ENCODE peak calls at places on chromosome 14, in four cellular contexts. One of them, this sample, is unnamed.

GRCh38 chr14:26773906-26774593 is 176.2 kb upstream of the NOVA1 start:
- DNase-seq in nephron progenitor cell: no peak
- DNase-seq in fibroblast of pulmonary artery: peak
- DNase-seq in EH: no peak
- DNase-seq in this sample: peak

GRCh38 chr14:72315720-72316119 is 383.5 kb downstream of the RGS6 start:
- DNase-seq in nephron progenitor cell: no peak
- DNase-seq in fibroblast of pulmonary artery: no peak
- DNase-seq in EH: no peak
- DNase-seq in this sample: no peak

GRCh38 chr14:85531141-85531593 is 1.2 kb downstream of the FLRT2 start:
- DNase-seq in nephron progenitor cell: peak
- DNase-seq in fibroblast of pulmonary artery: peak
- DNase-seq in EH: peak
- DNase-seq in this sample: peak

GRCh38 chr14:60658116-60658515 is 8.8 kb upstream of the SIX1 start:
- DNase-seq in nephron progenitor cell: no peak
- DNase-seq in fibroblast of pulmonary artery: no peak
- DNase-seq in EH: no peak
- DNase-seq in this sample: no peak

GRCh38 chr14:95268350-95268749 is 51.4 kb downstream of the CLMN start:
- DNase-seq in nephron progenitor cell: no peak
- DNase-seq in fibroblast of pulmonary artery: no peak
- DNase-seq in EH: no peak
- DNase-seq in this sample: no peak

GRCh38 chr14:104361101-104361591 is 218.4 kb upstream of the C14orf180 start:
- DNase-seq in nephron progenitor cell: no peak
- DNase-seq in fibroblast of pulmonary artery: no peak
- DNase-seq in EH: no peak
- DNase-seq in this sample: no peak

GRCh38 chr14:103710771-103711392 is 4.4 kb downstream of the XRCC3 start:
- DNase-seq in nephron progenitor cell: no peak
- DNase-seq in fibroblast of pulmonary artery: no peak
- DNase-seq in EH: no peak
- DNase-seq in this sample: no peak

GRCh38 chr14:101255765-101256125 is 305.6 kb upstream of the DIO3 start:
- DNase-seq in nephron progenitor cell: no peak
- DNase-seq in fibroblast of pulmonary artery: no peak
- DNase-seq in EH: no peak
- DNase-seq in this sample: no peak

GRCh38 chr14:64387232-64387737 is 868 bp upstream of the MTHFD1 start:
- DNase-seq in nephron progenitor cell: no peak
- DNase-seq in fibroblast of pulmonary artery: peak
- DNase-seq in EH: peak
- DNase-seq in this sample: peak

GRCh38 chr14:33377596-33378390 is 439.1 kb downstream of the NPAS3 start:
- DNase-seq in nephron progenitor cell: no peak
- DNase-seq in fibroblast of pulmonary artery: peak
- DNase-seq in EH: no peak
- DNase-seq in this sample: no peak

GRCh38 chr14:44889600-44890479 is 71.9 kb downstream of the KLHL28 start:
- DNase-seq in nephron progenitor cell: no peak
- DNase-seq in fibroblast of pulmonary artery: no peak
- DNase-seq in EH: no peak
- DNase-seq in this sample: no peak

GRCh38 chr14:104784846-104785707 is 10.5 kb downstream of the AKT1 start:
- DNase-seq in nephron progenitor cell: no peak
- DNase-seq in fibroblast of pulmonary artery: no peak
- DNase-seq in EH: no peak
- DNase-seq in this sample: no peak

GRCh38 chr14:67487937-67488893 is at the start of gene TMEM229B:
- DNase-seq in nephron progenitor cell: no peak
- DNase-seq in fibroblast of pulmonary artery: no peak
- DNase-seq in EH: peak
- DNase-seq in this sample: no peak

GRCh38 chr14:58638231-58639205 is 756 bp downstream of the DACT1 start:
- DNase-seq in nephron progenitor cell: peak
- DNase-seq in fibroblast of pulmonary artery: peak
- DNase-seq in EH: peak
- DNase-seq in this sample: no peak

GRCh38 chr14:106530423-106531107 is 1004.2 kb downstream of the TMEM121 start:
- DNase-seq in nephron progenitor cell: no peak
- DNase-seq in fibroblast of pulmonary artery: no peak
- DNase-seq in EH: no peak
- DNase-seq in this sample: no peak

GRCh38 chr14:81219821-81220487 is 805 bp downstream of the GTF2A1 start:
- DNase-seq in nephron progenitor cell: peak
- DNase-seq in fibroblast of pulmonary artery: no peak
- DNase-seq in EH: peak
- DNase-seq in this sample: peak

GRCh38 chr14:55756563-55756962 is 176.6 kb downstream of the KTN1 start:
- DNase-seq in nephron progenitor cell: no peak
- DNase-seq in fibroblast of pulmonary artery: no peak
- DNase-seq in EH: no peak
- DNase-seq in this sample: no peak

GRCh38 chr14:39763402-39763890 is 331.2 kb upstream of the FBXO33 start:
- DNase-seq in nephron progenitor cell: no peak
- DNase-seq in fibroblast of pulmonary artery: no peak
- DNase-seq in EH: no peak
- DNase-seq in this sample: no peak

GRCh38 chr14:57866199-57866755 is 385 bp upstream of the SLC35F4 start:
- DNase-seq in nephron progenitor cell: no peak
- DNase-seq in fibroblast of pulmonary artery: no peak
- DNase-seq in EH: no peak
- DNase-seq in this sample: no peak

GRCh38 chr14:105093426-105094192 is 28.4 kb upstream of the GPR132 start:
- DNase-seq in nephron progenitor cell: peak
- DNase-seq in fibroblast of pulmonary artery: peak
- DNase-seq in EH: peak
- DNase-seq in this sample: peak

GRCh38 chr14:61388976-61389576 is 67.7 kb downstream of the PRKCH start:
- DNase-seq in nephron progenitor cell: no peak
- DNase-seq in fibroblast of pulmonary artery: peak
- DNase-seq in EH: no peak
- DNase-seq in this sample: peak

GRCh38 chr14:34911209-34912150 is 36.3 kb upstream of the BAZ1A start:
- DNase-seq in nephron progenitor cell: no peak
- DNase-seq in fibroblast of pulmonary artery: peak
- DNase-seq in EH: peak
- DNase-seq in this sample: peak

GRCh38 chr14:90971687-90972086 is 88.8 kb downstream of the RPS6KA5 start:
- DNase-seq in nephron progenitor cell: no peak
- DNase-seq in fibroblast of pulmonary artery: no peak
- DNase-seq in EH: no peak
- DNase-seq in this sample: no peak

GRCh38 chr14:78519863-78520262 is 349.7 kb downstream of the NRXN3 start:
- DNase-seq in nephron progenitor cell: peak
- DNase-seq in fibroblast of pulmonary artery: peak
- DNase-seq in EH: peak
- DNase-seq in this sample: peak

GRCh38 chr14:55458800-55459577 is 18.6 kb upstream of the TBPL2 start:
- DNase-seq in nephron progenitor cell: no peak
- DNase-seq in fibroblast of pulmonary artery: peak
- DNase-seq in EH: peak
- DNase-seq in this sample: peak

GRCh38 chr14:77830692-77831091 is 30.8 kb downstream of the ADCK1 start:
- DNase-seq in nephron progenitor cell: no peak
- DNase-seq in fibroblast of pulmonary artery: no peak
- DNase-seq in EH: no peak
- DNase-seq in this sample: no peak

GRCh38 chr14:74516451-74517155 is 23.0 kb downstream of the ISCA2 start:
- DNase-seq in nephron progenitor cell: no peak
- DNase-seq in fibroblast of pulmonary artery: peak
- DNase-seq in EH: peak
- DNase-seq in this sample: no peak

This sample was measured in MCF 10A.